ENCODE peak calls at places on chromosomes 1 and 21, in eight cellular contexts. A is ovary, P is PC-3, R is suprapubic skin, M is transverse colon, K is left lung, U is heart right ventricle, Y is DND-41. I is an unnamed sample. For H3K36me3 and H3K4me1, the result is how much of the 10 kb centered on the place peaks cover.

GRCh38 chr1:223339861-223340260 is 24.1 kb downstream of the SUSD4 start:
- DNase-seq in A (no peak), P (no peak), R (no peak), M (no peak), K (no peak), U (no peak), Y (no peak), I (no peak)

GRCh38 chr21:19236209-19236608 is 832.6 kb upstream of the TMPRSS15 start:
- DNase-seq in A (no peak), P (peak), R (no peak), M (no peak), K (no peak), U (no peak), Y (no peak), I (no peak)

GRCh38 chr21:35988396-35989140 is 71.8 kb downstream of the SETD4 start:
- DNase-seq in A (no peak), P (no peak), R (no peak), M (no peak), K (no peak), U (no peak), Y (no peak), I (no peak)

GRCh38 chr1:46735708-46736324 is 16.9 kb upstream of the EFCAB14 start:
- DNase-seq in A (no peak), P (peak), R (no peak), M (no peak), K (no peak), U (no peak), Y (peak), I (no peak)

GRCh38 chr1:36351222-36351977 is 28.0 kb upstream of the EVA1B start:
- DNase-seq in A (no peak), P (peak), R (no peak), M (no peak), K (no peak), U (no peak), Y (no peak), I (no peak)

GRCh38 chr1:223202376-223202775 is 59.3 kb upstream of the TLR5 start:
- DNase-seq in A (no peak), P (no peak), R (no peak), M (no peak), K (peak), U (no peak), Y (peak), I (no peak)

GRCh38 chr1:209101106-209101505 is 482.4 kb upstream of the CAMK1G start:
- DNase-seq in A (no peak), P (no peak), R (no peak), M (no peak), K (no peak), U (no peak), Y (no peak), I (no peak)

GRCh38 chr1:165577707-165578106 is 33.9 kb downstream of the LRRC52 start:
- DNase-seq in A (no peak), P (no peak), R (no peak), M (no peak), K (no peak), U (no peak), Y (no peak), I (no peak)

GRCh38 chr1:8889925-8890785 is 11.7 kb upstream of the ENO1 start:
- DNase-seq in A (peak), P (peak), R (peak), M (peak), K (peak), U (peak), Y (no peak), I (peak)

GRCh38 chr1:65213271-65213905 is 65.4 kb downstream of the AK4 start:
- DNase-seq in A (no peak), P (no peak), R (no peak), M (no peak), K (no peak), U (no peak), Y (no peak), I (no peak)

GRCh38 chr1:11675362-11675761 is 5.6 kb downstream of the MAD2L2 start:
- DNase-seq in A (no peak), P (no peak), R (no peak), M (no peak), K (no peak), U (no peak), Y (no peak), I (no peak)

GRCh38 chr1:228081578-228082259 is 789 bp upstream of the ARF1 start:
- DNase-seq in A (no peak), P (peak), R (peak), M (peak), K (peak), U (no peak), Y (peak), I (peak)

GRCh38 chr1:184972281-184973055 is 1.8 kb downstream of the NIBAN1 start:
- DNase-seq in A (no peak), P (peak), R (no peak), M (no peak), K (no peak), U (no peak), Y (no peak), I (no peak)

GRCh38 chr1:14924455-14925325 is 228.9 kb upstream of the TMEM51 start:
- DNase-seq in A (peak), P (peak), R (no peak), M (peak), K (peak), U (peak), Y (peak), I (peak)

GRCh38 chr1:193427524-193427923 is 241.1 kb upstream of the B3GALT2 start:
- DNase-seq in A (no peak), P (no peak), R (no peak), M (no peak), K (no peak), U (no peak), Y (no peak), I (no peak)

DNA sequence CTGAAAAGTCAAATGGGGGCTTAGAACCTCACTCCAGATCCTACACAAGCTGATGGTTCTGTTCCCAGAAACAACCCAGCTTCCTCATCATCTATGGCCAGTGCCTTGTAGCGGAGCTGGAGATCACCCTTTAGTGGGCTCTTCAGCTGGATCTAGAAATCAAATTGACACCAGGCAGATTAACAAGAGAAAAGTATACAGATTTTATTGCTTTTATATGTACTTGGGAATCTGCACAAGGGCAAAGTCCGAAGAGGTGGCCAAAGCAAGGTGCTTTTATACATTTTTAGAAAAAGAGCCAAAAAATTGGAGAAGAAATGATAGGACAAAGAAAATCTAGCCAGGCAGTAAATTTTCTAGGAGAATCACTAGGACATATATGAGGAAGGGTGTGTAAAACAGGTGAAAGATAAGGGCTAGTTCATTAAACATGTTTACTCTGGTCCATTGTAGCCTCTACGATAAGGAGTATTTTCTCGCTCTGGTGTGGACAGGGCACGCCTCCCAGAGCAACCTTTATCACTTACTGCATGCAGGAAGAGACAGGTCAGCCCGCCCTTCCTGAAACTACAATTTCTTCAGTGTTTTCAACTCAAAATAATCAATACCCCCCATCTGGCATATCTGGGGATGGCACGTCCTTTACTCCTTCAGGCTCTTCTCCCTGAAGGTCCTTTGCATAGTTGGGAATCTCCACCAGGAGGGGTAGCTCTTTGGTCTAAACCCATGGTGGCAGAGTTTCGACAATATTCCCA is 14.0 kb upstream of the LGALS8 start:
- DNase-seq in A (no peak), P (no peak), R (no peak), M (peak), K (no peak), U (no peak), Y (no peak), I (no peak)
- TF ChIP-seq CTCF in A (no peak), P (no peak), R (no peak), M (no peak), K (no peak), U (no peak), Y (no peak), I (no peak)

GRCh38 chr1:51976831-51977602 is 13.5 kb downstream of the RAB3B start:
- DNase-seq in A (no peak), P (peak), R (no peak), M (no peak), K (no peak), U (no peak), Y (no peak), I (no peak)

GRCh38 chr1:51982161-51982560 is 8.3 kb downstream of the RAB3B start:
- DNase-seq in A (no peak), P (no peak), R (no peak), M (no peak), K (no peak), U (no peak), Y (no peak), I (no peak)

GRCh38 chr1:51973587-51974474 is 16.7 kb downstream of the RAB3B start:
- DNase-seq in A (no peak), P (peak), R (no peak), M (no peak), K (no peak), U (no peak), Y (no peak), I (no peak)

GRCh38 chr1:51981555-51981954 is 8.9 kb downstream of the RAB3B start:
- DNase-seq in A (no peak), P (no peak), R (no peak), M (no peak), K (no peak), U (no peak), Y (no peak), I (no peak)

DNA sequence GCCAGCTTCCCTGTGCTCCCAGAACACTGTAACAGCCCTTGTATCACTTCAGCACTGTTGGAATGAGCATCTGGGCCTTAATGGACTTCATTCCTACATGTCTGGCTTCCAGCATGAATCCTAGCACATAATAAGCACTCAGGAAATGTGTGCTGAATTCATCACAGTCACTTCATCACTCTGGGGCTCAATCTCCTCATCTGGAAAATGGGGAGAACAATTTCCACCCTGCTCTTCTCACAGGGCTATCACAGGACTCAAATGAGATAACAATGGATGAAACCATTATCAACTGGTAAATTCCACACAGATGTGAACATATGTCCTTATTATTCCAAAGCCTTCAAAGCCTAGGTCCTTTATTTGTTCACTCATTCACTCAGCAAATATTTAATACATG is 12.4 kb downstream of the RAB3B start:
- DNase-seq in A (no peak), P (no peak), R (no peak), M (no peak), K (no peak), U (no peak), Y (no peak), I (no peak)
- H3K36me3 ChIP-seq in A (under half), P (under half), R (under half), M (under half), K (under half), U (under half), Y (under half), I (under half)

DNA sequence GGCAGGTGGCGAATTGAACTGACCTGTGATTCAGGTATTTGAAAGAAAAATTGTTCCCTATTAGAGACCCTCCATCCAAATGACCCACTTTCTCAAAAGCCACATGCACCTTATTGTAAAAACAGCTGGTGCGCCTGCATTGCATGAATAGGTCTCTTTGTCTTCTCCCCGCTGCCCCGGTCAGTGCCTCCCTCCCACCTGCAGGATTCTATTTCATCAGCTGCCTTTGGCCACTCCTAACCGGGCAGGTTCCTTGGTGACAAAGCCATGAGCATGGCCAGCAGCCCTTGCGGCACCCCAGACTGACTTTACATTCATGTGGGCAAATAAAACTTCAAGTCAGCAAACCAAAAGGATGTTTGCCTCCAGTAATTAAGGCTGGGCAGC is 6.4 kb downstream of the TMPRSS3 start:
- DNase-seq in A (no peak), P (peak), R (no peak), M (peak), K (peak), U (no peak), Y (no peak), I (no peak)
- H3K4me1 ChIP-seq in A (under half), P (under half), R (under half), M (under half), K (under half), U (under half), Y (under half), I (under half)

GRCh38 chr1:100671604-100672003 is 47.9 kb upstream of the VCAM1 start:
- DNase-seq in A (no peak), P (peak), R (no peak), M (no peak), K (no peak), U (no peak), Y (no peak), I (no peak)
- TF ChIP-seq CTCF in A (no peak), P (peak), R (no peak), M (no peak), K (no peak), U (no peak), Y (no peak), I (no peak)

DNA sequence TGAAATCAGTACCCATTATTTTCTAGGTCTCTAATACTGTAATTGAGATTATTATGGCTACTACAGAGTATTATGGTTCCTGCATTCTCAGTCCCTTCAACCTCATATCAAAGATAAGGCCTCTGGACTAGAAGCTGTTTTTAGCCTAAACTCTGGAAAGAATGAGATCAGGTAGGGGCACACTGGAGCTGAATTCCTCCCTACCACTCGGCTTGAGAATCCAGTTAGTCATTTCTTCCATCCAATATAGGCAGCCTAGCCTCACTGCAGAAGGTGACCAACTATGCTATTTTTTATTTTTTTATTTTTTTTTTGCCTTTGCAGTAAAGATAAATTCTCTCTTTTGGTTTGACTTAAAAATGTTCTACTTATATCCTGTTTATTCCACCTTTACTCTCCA is 8.0 kb upstream of the HAX1 start:
- DNase-seq in A (no peak), P (no peak), R (no peak), M (no peak), K (no peak), U (no peak), Y (no peak), I (no peak)
- H3K36me3 ChIP-seq in A (under half), P (half or more), R (half or more), M (under half), K (under half), U (under half), Y (half or more), I (half or more)

GRCh38 chr1:116401646-116402176 is 28.7 kb downstream of the ATP1A1 start:
- DNase-seq in A (no peak), P (no peak), R (no peak), M (no peak), K (no peak), U (no peak), Y (no peak), I (no peak)
- H3K4me1 ChIP-seq in A (under half), P (under half), R (under half), M (under half), K (under half), U (under half), Y (under half), I (half or more)

GRCh38 chr1:161766102-161766981 is at the start of gene ATF6:
- DNase-seq in A (peak), P (peak), R (peak), M (peak), K (peak), U (peak), Y (peak), I (peak)
- TF ChIP-seq CTCF in A (no peak), P (no peak), R (no peak), M (no peak), K (no peak), U (no peak), Y (no peak), I (no peak)

GRCh38 chr1:186323865-186324264 is 51.2 kb downstream of the TPR start:
- DNase-seq in A (no peak), P (no peak), R (no peak), M (no peak), K (no peak), U (no peak), Y (no peak), I (no peak)
- H3K36me3 ChIP-seq in A (under half), P (under half), R (half or more), M (half or more), K (under half), U (under half), Y (half or more), I (half or more)

DNA sequence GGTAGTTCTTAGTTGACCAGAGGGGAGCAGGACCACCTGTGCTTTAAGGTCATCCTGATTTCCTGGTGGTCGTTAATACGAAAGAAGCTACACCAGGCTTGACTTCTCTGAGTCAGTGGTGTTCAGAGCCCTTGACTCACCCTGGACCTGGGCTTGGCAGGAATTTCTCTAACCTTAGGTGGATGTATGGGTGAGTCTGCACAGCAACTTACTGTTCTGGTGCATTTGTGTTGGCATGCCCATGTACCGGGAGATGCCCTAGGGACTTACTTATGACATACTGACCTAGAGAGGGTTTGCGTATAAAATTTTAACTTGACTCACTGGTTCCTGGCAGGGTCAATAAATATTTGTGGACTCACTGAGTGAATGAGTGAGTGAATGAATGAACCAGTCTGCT is 304.6 kb downstream of the DISC1 start:
- DNase-seq in A (no peak), P (peak), R (no peak), M (no peak), K (no peak), U (no peak), Y (no peak), I (no peak)
- H3K4me1 ChIP-seq in A (under half), P (under half), R (under half), M (under half), K (under half), U (under half), Y (under half), I (half or more)